ENCODE peak calls at places on chromosomes 13 and 19, in ten cellular contexts. Y is stimulated activated CD8-positive, alpha-beta memory T cell treated with anti-CD3 and anti-CD28 coated beads, Interleukin-7, amount 100 ng/mL, for 1 hour; M is activated CD4-positive, CD25-positive, alpha-beta regulatory T cell treated with anti-CD3 and anti-CD28 coated beads, Interleukin-2, amount 50 U/mL, for 16 hours; Q is NCI-H1417; C is NCI-H345; O is NCI-H2107; R is brain pericyte; F is fibroblast of the aortic adventitia; D is testis; S is H9. G is an unnamed sample.

GRCh38 chr19:4553092-4553695 is 6.3 kb downstream of the SEMA6B start:
- DNase-seq in M (no peak), O (no peak), R (no peak), D (no peak), F (no peak), C (no peak), Q (no peak), Y (no peak), S (no peak), G (no peak)

GRCh38 chr19:50311723-50312635 is 17.2 kb downstream of the KCNC3 start:
- DNase-seq in Q (peak; percentile 47), R (no peak), O (no peak), M (no peak), D (peak; percentile 29), C (peak; percentile 79), S (peak; percentile 85), Y (no peak), F (no peak), G (no peak)

GRCh38 chr19:33465371-33465770 is 56.2 kb downstream of the PEPD start:
- DNase-seq in Y (no peak), C (no peak), D (no peak), R (no peak), M (no peak), S (peak; percentile 14), Q (no peak), O (no peak), F (no peak), G (no peak)

GRCh38 chr13:47188802-47189201 is 291.9 kb upstream of the HTR2A start:
- DNase-seq in F (peak; percentile 85), Y (no peak), R (no peak), O (no peak), D (no peak), M (no peak), C (no peak), Q (no peak), S (no peak), G (no peak)

GRCh38 chr19:47437500-47437899 is 18.2 kb upstream of the MEIS3 start:
- DNase-seq in D (no peak), R (no peak), Y (no peak), S (no peak), Q (no peak), O (no peak), M (no peak), F (no peak), C (no peak), G (no peak)

GRCh38 chr13:107006646-107007045 is 438.7 kb upstream of the ARGLU1 start:
- DNase-seq in R (no peak), Y (no peak), F (no peak), C (no peak), O (no peak), M (no peak), D (no peak), Q (no peak), S (no peak), G (no peak)

GRCh38 chr13:47433461-47434005 is 536.7 kb upstream of the HTR2A start:
- DNase-seq in M (no peak), Q (no peak), R (no peak), S (no peak), O (no peak), D (no peak), F (peak; percentile 11), Y (no peak), C (no peak), G (no peak)

GRCh38 chr19:49635530-49636229 is 4.3 kb downstream of the RRAS start:
- DNase-seq in F (no peak), D (no peak), R (no peak), Q (no peak), S (no peak), M (no peak), C (no peak), O (no peak), Y (no peak), G (no peak)

GRCh38 chr19:45136507-45137178 is 24.1 kb downstream of the NKPD1 start:
- DNase-seq in Y (no peak), F (no peak), C (no peak), M (no peak), Q (no peak), R (no peak), S (no peak), D (no peak), O (no peak), G (no peak)